ENCODE peak calls at places on chromosomes 2 and 18, in four cellular contexts. M, N, U and D are unnamed samples.

GRCh38 chr18:60978338-60978737 is 354.9 kb upstream of the CDH20 start:
- DNase-seq in N (no peak), M (no peak), U (no peak), D (no peak)

GRCh38 chr18:12299862-12300261 is 8.2 kb upstream of the TUBB6 start:
- DNase-seq in M (no peak), U (no peak), N (no peak), D (no peak)

GRCh38 chr2:75604479-75604878 is 42.1 kb upstream of the MRPL19 start:
- DNase-seq in M (no peak), N (no peak), U (no peak), D (no peak)

GRCh38 chr2:7692657-7693161 is 775.5 kb downstream of the RNF144A start:
- DNase-seq in U (no peak), N (no peak), M (no peak), D (no peak)

GRCh38 chr2:205069928-205070327 is 524.7 kb downstream of the PARD3B start:
- DNase-seq in M (no peak), N (no peak), U (no peak), D (no peak)

GRCh38 chr2:2191110-2191707 is 139.9 kb downstream of the MYT1L start:
- DNase-seq in U (no peak), N (no peak), M (no peak), D (no peak)

GRCh38 chr2:241788135-241788534 is 11.5 kb downstream of the GAL3ST2 start:
- DNase-seq in N (no peak), U (no peak), M (no peak), D (no peak)

GRCh38 chr18:56927795-56928194 is 219.1 kb upstream of the BOD1L2 start:
- DNase-seq in N (no peak), U (no peak), M (no peak), D (no peak)

GRCh38 chr2:108446703-108447102 is 2.3 kb upstream of the GCC2 start:
- DNase-seq in N (no peak), M (no peak), U (no peak), D (no peak)